ENCODE peak calls at places on chromosome 4, in six cellular contexts. B is A549, L is H1, F is suprapubic skin, T is A673, C is PC-3. O is an unnamed sample. For H3K4me1, the result is how much of the 10 kb centered on the place peaks cover.

GRCh38 chr4:2935762-2936743 is 27.2 kb downstream of the NOP14 start:
- DNase-seq in B (peak), L (no peak), F (peak), T (no peak), C (peak), O (no peak)

GRCh38 chr4:184534511-184535391 is 60.4 kb upstream of the IRF2 start:
- DNase-seq in B (no peak), L (no peak), F (no peak), T (peak), C (no peak), O (no peak)

GRCh38 chr4:145099653-145100052 is 1.5 kb downstream of the ABCE1 start:
- DNase-seq in B (no peak), L (no peak), F (no peak), T (peak), C (peak), O (no peak)

GRCh38 chr4:158805628-158806471 is 37.0 kb downstream of the FNIP2 start:
- DNase-seq in B (no peak), L (no peak), F (no peak), T (no peak), C (peak), O (no peak)

GRCh38 chr4:117831060-117831683 is 203.1 kb upstream of the NDST3 start:
- DNase-seq in B (no peak), L (no peak), F (no peak), T (no peak), C (no peak), O (no peak)

GRCh38 chr4:126678608-126679007 is 954.1 kb upstream of the INTU start:
- DNase-seq in B (no peak), L (no peak), F (no peak), T (no peak), C (no peak), O (no peak)

GRCh38 chr4:128358231-128358902 is 70.8 kb upstream of the PGRMC2 start:
- DNase-seq in B (peak), L (no peak), F (no peak), T (no peak), C (no peak), O (peak)

GRCh38 chr4:123631699-123632098 is 235.1 kb downstream of the SPRY1 start:
- DNase-seq in B (no peak), L (no peak), F (no peak), T (peak), C (peak), O (no peak)

GRCh38 chr4:26199566-26199965 is 121.2 kb upstream of the RBPJ start:
- DNase-seq in B (no peak), L (no peak), F (no peak), T (no peak), C (no peak), O (no peak)

GRCh38 chr4:26201119-26201518 is 119.7 kb upstream of the RBPJ start:
- DNase-seq in B (no peak), L (no peak), F (no peak), T (no peak), C (no peak), O (no peak)

GRCh38 chr4:26194764-26195163 is 126.0 kb upstream of the RBPJ start:
- DNase-seq in B (no peak), L (no peak), F (no peak), T (no peak), C (no peak), O (no peak)

GRCh38 chr4:26196567-26196966 is 124.2 kb upstream of the RBPJ start:
- DNase-seq in B (no peak), L (no peak), F (no peak), T (no peak), C (no peak), O (no peak)

DNA sequence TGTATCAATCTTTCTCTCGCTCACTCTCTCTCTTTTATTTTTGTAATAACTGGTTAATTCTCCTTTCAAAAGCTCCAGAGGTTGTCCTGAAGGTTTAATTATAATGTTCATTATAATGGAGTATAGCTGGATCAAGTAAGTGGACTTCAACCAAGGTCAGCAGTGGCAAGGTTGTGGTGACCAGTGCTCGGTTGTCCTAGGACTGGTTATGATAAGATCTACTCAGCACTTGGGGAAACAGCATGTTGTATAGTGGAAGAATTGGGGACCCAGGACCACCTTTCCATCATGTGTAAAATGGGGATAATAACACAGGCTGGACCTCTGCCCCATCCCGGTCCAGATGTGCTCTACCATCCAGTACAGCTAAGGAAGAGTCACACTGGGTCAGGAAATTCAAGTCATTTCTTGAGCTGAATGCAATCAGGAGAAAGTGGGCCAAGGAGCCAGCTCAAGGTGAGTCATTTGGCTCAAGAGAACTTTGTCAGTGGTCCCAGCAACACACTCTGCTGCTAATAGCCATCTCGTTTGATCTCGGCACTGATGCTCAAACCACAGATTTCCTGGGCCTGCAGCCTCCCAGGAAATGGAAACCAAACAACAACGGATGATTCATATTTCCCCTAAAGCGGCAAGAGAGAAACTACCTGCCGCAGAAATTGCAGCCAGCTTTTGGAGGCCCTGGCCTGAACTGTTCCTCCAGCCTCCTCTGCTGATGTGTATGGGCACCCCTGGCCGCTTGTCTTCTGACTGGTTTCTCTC is 123.6 kb upstream of the RBPJ start:
- DNase-seq in B (peak), L (no peak), F (no peak), T (no peak), C (peak), O (no peak)
- H3K4me1 ChIP-seq in B (under half), L (under half), F (under half), T (under half), C (under half), O (under half)

GRCh38 chr4:40844261-40844660 is 94.5 kb downstream of the NSUN7 start:
- DNase-seq in B (no peak), L (no peak), F (no peak), T (no peak), C (no peak), O (no peak)

GRCh38 chr4:40848981-40849380 is 99.2 kb downstream of the NSUN7 start:
- DNase-seq in B (no peak), L (no peak), F (no peak), T (no peak), C (no peak), O (no peak)

GRCh38 chr4:40848251-40848650 is 98.5 kb downstream of the NSUN7 start:
- DNase-seq in B (no peak), L (no peak), F (no peak), T (no peak), C (no peak), O (no peak)

GRCh38 chr4:40845136-40845910 is 95.6 kb downstream of the NSUN7 start:
- DNase-seq in B (no peak), L (no peak), F (no peak), T (no peak), C (no peak), O (no peak)

DNA sequence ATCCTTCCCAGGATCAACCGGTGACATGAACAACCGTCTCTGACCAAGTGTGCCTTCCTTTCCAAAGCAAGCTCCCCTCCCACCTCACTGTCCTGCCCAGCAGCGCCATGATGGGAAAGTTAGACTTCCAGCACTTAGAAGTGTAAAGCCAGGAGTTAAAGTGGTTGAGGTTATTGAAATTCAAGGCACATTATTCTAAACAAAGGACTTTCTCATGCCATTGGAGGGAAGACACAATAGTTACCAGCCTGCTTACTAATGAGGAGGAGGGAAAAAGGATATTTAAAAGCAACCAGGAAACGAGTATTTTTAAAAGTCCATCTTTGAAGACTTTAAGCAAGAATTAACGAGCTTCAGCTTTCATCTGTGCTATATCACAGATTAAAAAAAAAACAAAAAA is 96.8 kb downstream of the NSUN7 start:
- DNase-seq in B (no peak), L (no peak), F (no peak), T (no peak), C (no peak), O (no peak)
- H3K27ac ChIP-seq in B (no peak), L (no peak), F (no peak), T (no peak), C (no peak), O (no peak)

DNA sequence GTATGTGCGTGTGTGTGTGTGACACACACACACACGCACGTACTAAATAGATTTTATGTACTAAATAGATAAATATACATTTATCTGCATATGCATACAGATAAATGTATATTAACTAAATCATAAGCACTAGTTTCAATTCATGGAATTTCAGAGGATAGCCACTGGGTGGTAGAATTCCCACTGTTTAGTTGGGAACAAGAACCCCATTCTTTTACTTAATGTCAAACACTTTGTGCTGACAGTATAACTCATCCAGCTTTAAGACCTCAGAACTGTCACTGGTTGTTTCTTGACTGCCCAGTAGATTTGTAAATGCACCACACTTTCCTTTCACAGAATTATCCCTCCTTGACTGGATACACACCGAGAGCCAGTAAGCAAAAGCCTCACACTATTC is 32.5 kb downstream of the PPARGC1A start:
- DNase-seq in B (no peak), L (no peak), F (no peak), T (no peak), C (no peak), O (no peak)
- TF ChIP-seq CTCF in B (no peak), L (no peak), F (peak), T (no peak), C (no peak), O (no peak)

DNA sequence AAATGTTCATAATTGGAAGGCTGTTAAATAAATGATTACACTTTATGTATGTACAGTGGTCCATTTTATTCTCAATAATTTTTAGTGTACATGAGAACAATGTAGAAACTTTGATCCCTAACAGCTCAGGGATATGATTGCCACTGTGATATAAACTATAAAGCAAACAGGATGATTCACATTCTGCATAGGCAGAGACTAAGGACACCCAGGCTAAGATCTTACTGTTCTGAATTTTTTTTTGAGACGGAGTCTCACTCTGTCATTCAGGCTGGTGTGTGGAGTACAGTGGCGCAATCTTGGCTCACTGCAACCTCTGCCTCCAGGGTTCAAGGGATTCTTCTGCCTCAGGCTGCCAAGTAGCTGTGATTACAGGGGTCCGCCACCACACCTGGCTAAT is 186.6 kb downstream of the PDGFC start:
- DNase-seq in B (no peak), L (no peak), F (no peak), T (no peak), C (peak), O (no peak)
- H3K4me1 ChIP-seq in B (under half), L (under half), F (under half), T (under half), C (under half), O (under half)

GRCh38 chr4:15352508-15352907 is 75.3 kb upstream of the C1QTNF7 start:
- DNase-seq in B (no peak), L (no peak), F (no peak), T (no peak), C (no peak), O (no peak)

GRCh38 chr4:15355464-15355863 is 72.4 kb upstream of the C1QTNF7 start:
- DNase-seq in B (no peak), L (no peak), F (no peak), T (peak), C (no peak), O (no peak)

GRCh38 chr4:15354790-15355418 is 72.9 kb upstream of the C1QTNF7 start:
- DNase-seq in B (no peak), L (no peak), F (peak), T (no peak), C (no peak), O (no peak)

GRCh38 chr4:15353207-15353606 is 74.6 kb upstream of the C1QTNF7 start:
- DNase-seq in B (no peak), L (no peak), F (no peak), T (no peak), C (no peak), O (no peak)

GRCh38 chr4:15354358-15354757 is 73.5 kb upstream of the C1QTNF7 start:
- DNase-seq in B (no peak), L (no peak), F (no peak), T (no peak), C (no peak), O (no peak)
- H3K27ac ChIP-seq in B (no peak), L (no peak), F (no peak), T (no peak), C (no peak), O (no peak)

GRCh38 chr4:70177117-70177516 is 18.4 kb upstream of the ODAM start:
- DNase-seq in B (no peak), L (no peak), F (no peak), T (no peak), C (no peak), O (no peak)
- TF ChIP-seq CTCF in B (no peak), L (no peak), F (no peak), T (no peak), C (no peak), O (no peak)

O was measured in heart right ventricle.